ENCODE peak calls at places on chromosomes 13 and 19, in six cellular contexts. One of them, this sample, is unnamed.

GRCh38 chr13:40113644-40114304 is 458.3 kb downstream of the COG6 start:
- DNase-seq in HepG2: no peak
- DNase-seq in GM12878: no peak
- DNase-seq in K562: no peak
- DNase-seq in SK-N-SH: no peak
- DNase-seq in A549: no peak
- DNase-seq in this sample: no peak

GRCh38 chr19:44356383-44357111 is at the start of gene ZNF112:
- DNase-seq in HepG2: peak; percentile 94
- DNase-seq in GM12878: peak; percentile 11
- DNase-seq in K562: peak; percentile 51
- DNase-seq in SK-N-SH: peak; percentile 67
- DNase-seq in A549: peak; percentile 62
- DNase-seq in this sample: peak; percentile 81

GRCh38 chr13:30364133-30364532 is 56.8 kb upstream of the KATNAL1 start:
- DNase-seq in HepG2: no peak
- DNase-seq in GM12878: no peak
- DNase-seq in K562: peak; percentile 50
- DNase-seq in SK-N-SH: peak; percentile 33
- DNase-seq in A549: no peak
- DNase-seq in this sample: no peak

GRCh38 chr19:48061401-48062344 is 17.8 kb upstream of the CABP5 start:
- DNase-seq in HepG2: no peak
- DNase-seq in GM12878: no peak
- DNase-seq in K562: no peak
- DNase-seq in SK-N-SH: no peak
- DNase-seq in A549: no peak
- DNase-seq in this sample: peak; percentile 9

GRCh38 chr19:47497821-47498520 is 14.0 kb upstream of the KPTN start:
- DNase-seq in HepG2: no peak
- DNase-seq in GM12878: no peak
- DNase-seq in K562: no peak
- DNase-seq in SK-N-SH: no peak
- DNase-seq in A549: no peak
- DNase-seq in this sample: no peak

GRCh38 chr13:114004416-114005205 is 30.7 kb upstream of the C13orf46 start:
- DNase-seq in HepG2: peak; percentile 12
- DNase-seq in GM12878: no peak
- DNase-seq in K562: peak; percentile 71
- DNase-seq in SK-N-SH: no peak
- DNase-seq in A549: no peak
- DNase-seq in this sample: no peak

GRCh38 chr13:42484396-42484795 is 89.6 kb upstream of the TNFSF11 start:
- DNase-seq in HepG2: no peak
- DNase-seq in GM12878: no peak
- DNase-seq in K562: no peak
- DNase-seq in SK-N-SH: no peak
- DNase-seq in A549: no peak
- DNase-seq in this sample: no peak

GRCh38 chr19:46863818-46864629 is 3.2 kb downstream of the ARHGAP35 start:
- DNase-seq in HepG2: peak; percentile 66
- DNase-seq in GM12878: no peak
- DNase-seq in K562: peak; percentile 35
- DNase-seq in SK-N-SH: peak; percentile 47
- DNase-seq in A549: no peak
- DNase-seq in this sample: peak; percentile 44

GRCh38 chr13:42720116-42720857 is 61.1 kb upstream of the FAM216B start:
- DNase-seq in HepG2: peak; percentile 7
- DNase-seq in GM12878: peak; percentile 13
- DNase-seq in K562: no peak
- DNase-seq in SK-N-SH: no peak
- DNase-seq in A549: peak; percentile 66
- DNase-seq in this sample: no peak

GRCh38 chr19:28235606-28236125 is 977.3 kb downstream of the UQCRFS1 start:
- DNase-seq in HepG2: no peak
- DNase-seq in GM12878: no peak
- DNase-seq in K562: no peak
- DNase-seq in SK-N-SH: no peak
- DNase-seq in A549: no peak
- DNase-seq in this sample: no peak

GRCh38 chr13:110018009-110018408 is 231.6 kb upstream of the IRS2 start:
- DNase-seq in HepG2: no peak
- DNase-seq in GM12878: no peak
- DNase-seq in K562: no peak
- DNase-seq in SK-N-SH: no peak
- DNase-seq in A549: no peak
- DNase-seq in this sample: no peak

GRCh38 chr13:30796132-30796832 is 60.9 kb downstream of the ALOX5AP start:
- DNase-seq in HepG2: no peak
- DNase-seq in GM12878: peak; percentile 45
- DNase-seq in K562: no peak
- DNase-seq in SK-N-SH: no peak
- DNase-seq in A549: peak; percentile 25
- DNase-seq in this sample: no peak

GRCh38 chr13:53200498-53201453 is 172.2 kb downstream of the OLFM4 start:
- DNase-seq in HepG2: no peak
- DNase-seq in GM12878: no peak
- DNase-seq in K562: no peak
- DNase-seq in SK-N-SH: peak; percentile 44
- DNase-seq in A549: no peak
- DNase-seq in this sample: peak; percentile 92

GRCh38 chr19:50839712-50840655 is 6.6 kb upstream of the KLK15 start:
- DNase-seq in HepG2: no peak
- DNase-seq in GM12878: no peak
- DNase-seq in K562: no peak
- DNase-seq in SK-N-SH: no peak
- DNase-seq in A549: no peak
- DNase-seq in this sample: no peak

GRCh38 chr13:96946709-96947311 is 47.5 kb downstream of the OXGR1 start:
- DNase-seq in HepG2: peak; percentile 53
- DNase-seq in GM12878: no peak
- DNase-seq in K562: no peak
- DNase-seq in SK-N-SH: no peak
- DNase-seq in A549: no peak
- DNase-seq in this sample: no peak

GRCh38 chr19:4911786-4912672 is 2.7 kb downstream of the UHRF1 start:
- DNase-seq in HepG2: peak; percentile 40
- DNase-seq in GM12878: no peak
- DNase-seq in K562: peak; percentile 53
- DNase-seq in SK-N-SH: peak; percentile 82
- DNase-seq in A549: peak; percentile 90
- DNase-seq in this sample: peak; percentile 80

GRCh38 chr19:39084732-39085080 is 538 bp downstream of the ACP7 start:
- DNase-seq in HepG2: no peak
- DNase-seq in GM12878: no peak
- DNase-seq in K562: no peak
- DNase-seq in SK-N-SH: no peak
- DNase-seq in A549: no peak
- DNase-seq in this sample: no peak

GRCh38 chr13:110689711-110690110 is 16.2 kb downstream of the CARS2 start:
- DNase-seq in HepG2: no peak
- DNase-seq in GM12878: no peak
- DNase-seq in K562: no peak
- DNase-seq in SK-N-SH: no peak
- DNase-seq in A549: no peak
- DNase-seq in this sample: no peak

GRCh38 chr13:29059837-29060236 is 239.7 kb downstream of the MTUS2 start:
- DNase-seq in HepG2: no peak
- DNase-seq in GM12878: no peak
- DNase-seq in K562: no peak
- DNase-seq in SK-N-SH: no peak
- DNase-seq in A549: no peak
- DNase-seq in this sample: no peak

GRCh38 chr13:96053003-96053703 is at the start of gene UGGT2:
- DNase-seq in HepG2: peak; percentile 85
- DNase-seq in GM12878: peak; percentile 64
- DNase-seq in K562: peak; percentile 92
- DNase-seq in SK-N-SH: peak; percentile 99
- DNase-seq in A549: peak; percentile 91
- DNase-seq in this sample: peak; percentile 59

GRCh38 chr19:49896863-49897621 is at the start of gene IL4I1:
- DNase-seq in HepG2: no peak
- DNase-seq in GM12878: peak; percentile 96
- DNase-seq in K562: no peak
- DNase-seq in SK-N-SH: no peak
- DNase-seq in A549: no peak
- DNase-seq in this sample: no peak

GRCh38 chr19:48660854-48661731 is 11.7 kb downstream of the NTN5 start:
- DNase-seq in HepG2: peak; percentile 66
- DNase-seq in GM12878: peak; percentile 83
- DNase-seq in K562: peak; percentile 90
- DNase-seq in SK-N-SH: peak; percentile 88
- DNase-seq in A549: peak; percentile 91
- DNase-seq in this sample: no peak

GRCh38 chr19:33242129-33242528 is 16.5 kb upstream of the SLC7A10 start:
- DNase-seq in HepG2: no peak
- DNase-seq in GM12878: no peak
- DNase-seq in K562: no peak
- DNase-seq in SK-N-SH: no peak
- DNase-seq in A549: no peak
- DNase-seq in this sample: no peak

GRCh38 chr13:100659578-100659977 is 15.0 kb downstream of the TMTC4 start:
- DNase-seq in HepG2: no peak
- DNase-seq in GM12878: no peak
- DNase-seq in K562: no peak
- DNase-seq in SK-N-SH: no peak
- DNase-seq in A549: no peak
- DNase-seq in this sample: no peak

GRCh38 chr19:9881720-9882119 is 46.6 kb downstream of the PIN1 start:
- DNase-seq in HepG2: no peak
- DNase-seq in GM12878: no peak
- DNase-seq in K562: no peak
- DNase-seq in SK-N-SH: no peak
- DNase-seq in A549: no peak
- DNase-seq in this sample: no peak

GRCh38 chr13:21240586-21240985 is 64.1 kb downstream of the MRPL57 start:
- DNase-seq in HepG2: no peak
- DNase-seq in GM12878: no peak
- DNase-seq in K562: no peak
- DNase-seq in SK-N-SH: no peak
- DNase-seq in A549: no peak
- DNase-seq in this sample: no peak

GRCh38 chr19:903266-903797 is 9.7 kb downstream of the R3HDM4 start:
- DNase-seq in HepG2: no peak
- DNase-seq in GM12878: no peak
- DNase-seq in K562: no peak
- DNase-seq in SK-N-SH: peak; percentile 62
- DNase-seq in A549: no peak
- DNase-seq in this sample: no peak

DNA sequence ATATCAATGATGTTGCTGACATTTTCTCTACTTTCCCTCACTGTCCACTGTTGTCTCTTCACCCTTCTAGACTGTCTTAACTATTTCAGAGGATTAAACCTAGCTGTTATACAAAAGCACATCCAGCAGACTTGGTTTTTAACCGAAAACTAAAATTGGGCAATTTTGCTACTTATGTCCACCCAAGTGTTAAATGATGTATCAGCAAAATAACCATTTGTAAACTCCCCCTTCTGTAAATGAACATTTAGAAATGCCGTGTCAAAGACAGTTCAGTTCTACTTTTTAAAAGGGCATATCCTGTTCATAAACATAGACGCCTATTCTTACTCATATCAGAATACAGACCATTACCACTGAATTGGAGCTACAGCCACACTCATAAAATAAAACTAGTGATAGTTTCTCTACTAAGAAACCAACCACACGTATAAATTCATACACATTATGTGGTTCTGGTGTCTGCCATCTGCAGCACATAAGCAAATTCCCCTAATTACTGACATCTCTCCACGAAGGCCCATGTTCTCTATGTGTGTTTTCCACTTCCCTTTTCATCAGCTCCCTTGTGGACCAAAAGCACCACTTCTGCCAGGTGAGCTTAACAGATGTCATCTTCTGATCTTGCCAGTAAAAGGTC is 1091.8 kb downstream of the PCDH9 start:
- DNase-seq in HepG2: no peak
- DNase-seq in GM12878: peak; percentile 82
- DNase-seq in K562: no peak
- DNase-seq in SK-N-SH: no peak
- DNase-seq in A549: no peak
- DNase-seq in this sample: no peak
- TF ChIP-seq CHD2 in HepG2: no peak
- TF ChIP-seq CHD2 in GM12878: peak; percentile 51
- TF ChIP-seq CHD2 in K562: no peak
- TF ChIP-seq CHD2 in SK-N-SH: no peak
- TF ChIP-seq CHD2 in A549: no peak
- TF ChIP-seq CHD2 in this sample: no peak

GRCh38 chr19:57302020-57302465 is 18.2 kb upstream of the ZNF543 start:
- DNase-seq in HepG2: no peak
- DNase-seq in GM12878: no peak
- DNase-seq in K562: no peak
- DNase-seq in SK-N-SH: no peak
- DNase-seq in A549: no peak
- DNase-seq in this sample: no peak
- TF ChIP-seq CHD2 in HepG2: no peak
- TF ChIP-seq CHD2 in GM12878: no peak
- TF ChIP-seq CHD2 in K562: no peak
- TF ChIP-seq CHD2 in SK-N-SH: no peak
- TF ChIP-seq CHD2 in A549: no peak
- TF ChIP-seq CHD2 in this sample: no peak

GRCh38 chr13:92137519-92137918 is 739.1 kb downstream of the GPC5 start:
- DNase-seq in HepG2: no peak
- DNase-seq in GM12878: no peak
- DNase-seq in K562: no peak
- DNase-seq in SK-N-SH: no peak
- DNase-seq in A549: no peak
- DNase-seq in this sample: no peak
- TF ChIP-seq CHD2 in HepG2: no peak
- TF ChIP-seq CHD2 in GM12878: no peak
- TF ChIP-seq CHD2 in K562: no peak
- TF ChIP-seq CHD2 in SK-N-SH: no peak
- TF ChIP-seq CHD2 in A549: no peak
- TF ChIP-seq CHD2 in this sample: no peak

DNA sequence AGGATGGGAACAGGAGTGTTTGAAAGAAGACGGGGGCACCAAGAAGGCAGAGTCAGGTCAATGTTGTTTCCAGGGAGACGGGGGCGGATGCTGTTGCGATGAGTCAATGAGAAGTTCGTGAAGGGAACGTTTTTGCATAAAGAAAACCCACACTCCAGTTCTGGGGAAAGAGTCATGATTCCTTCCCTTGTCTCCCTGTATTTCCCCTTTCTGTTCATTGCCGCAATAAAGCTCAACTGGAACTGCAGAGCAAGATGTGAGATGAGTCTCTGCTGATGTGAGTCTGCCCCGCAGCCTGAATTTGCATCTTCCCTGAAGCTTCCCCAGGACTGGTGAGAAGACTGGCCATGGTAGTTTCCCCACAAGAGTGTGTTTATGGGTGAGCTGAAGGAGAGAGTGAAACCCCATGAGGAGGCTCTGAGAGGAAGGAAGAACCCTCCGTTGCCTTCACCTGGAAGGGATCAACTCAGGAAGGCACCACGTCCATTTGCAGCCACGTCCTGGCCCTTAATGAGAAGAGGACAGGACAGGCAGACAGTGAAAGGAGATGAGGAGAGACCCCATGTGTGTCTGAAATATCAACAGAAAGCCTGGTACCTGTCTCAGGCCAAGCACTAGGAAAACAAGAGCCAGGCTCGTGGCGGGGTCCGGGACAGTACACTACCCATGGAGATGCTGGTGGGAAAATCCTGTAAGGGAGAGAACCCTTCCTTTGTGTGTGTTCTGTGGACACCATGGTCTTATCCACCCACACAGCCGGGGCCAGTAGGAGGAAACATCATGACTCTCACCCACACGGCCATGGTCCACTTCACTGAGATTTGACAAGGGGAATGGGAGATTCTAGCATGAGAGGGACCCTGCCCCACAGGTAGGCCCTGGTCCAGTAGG is 13.7 kb downstream of the LILRA1 start:
- DNase-seq in HepG2: no peak
- DNase-seq in GM12878: peak; percentile 66
- DNase-seq in K562: no peak
- DNase-seq in SK-N-SH: no peak
- DNase-seq in A549: no peak
- DNase-seq in this sample: no peak
- TF ChIP-seq CHD2 in HepG2: no peak
- TF ChIP-seq CHD2 in GM12878: no peak
- TF ChIP-seq CHD2 in K562: no peak
- TF ChIP-seq CHD2 in SK-N-SH: no peak
- TF ChIP-seq CHD2 in A549: no peak
- TF ChIP-seq CHD2 in this sample: no peak